ENCODE peak calls at places on chromosomes 3 and 15, in eight cellular contexts. B is lower lobe of right lung, A is GM23248, K is tibial artery, R is tibial nerve, Y is OCI-LY7, Z is stomach, M is mammary epithelial cell. O is an unnamed sample. For H3K36me3, the result is how much of the 10 kb centered on the place peaks cover.

GRCh38 chr3:101861212-101861977 is 12.1 kb downstream of the NFKBIZ start:
- DNase-seq in M (no peak), Y (no peak), Z (no peak), K (no peak), R (no peak), B (no peak), A (no peak), O (no peak)

GRCh38 chr3:104604326-104605010 is 762.2 kb upstream of the ALCAM start:
- DNase-seq in R (no peak), A (peak), Z (no peak), K (no peak), B (no peak), Y (no peak), M (peak), O (no peak)

GRCh38 chr3:115363071-115363470 is 216.0 kb upstream of the ZBTB20 start:
- DNase-seq in Z (no peak), A (peak), M (peak), B (no peak), K (no peak), Y (no peak), R (no peak), O (no peak)

GRCh38 chr3:126900859-126901540 is 81.9 kb upstream of the PLXNA1 start:
- DNase-seq in A (no peak), Y (no peak), B (no peak), Z (no peak), M (no peak), K (peak), R (no peak), O (no peak)

GRCh38 chr3:171457263-171458055 is 2.7 kb downstream of the TNIK start:
- DNase-seq in B (no peak), Z (no peak), K (no peak), Y (no peak), M (no peak), R (no peak), A (no peak), O (no peak)

GRCh38 chr3:58572013-58572633 is 5.1 kb downstream of the FAM107A start:
- DNase-seq in K (no peak), R (no peak), Z (no peak), Y (no peak), M (no peak), B (no peak), A (no peak), O (no peak)

GRCh38 chr3:195546130-195546560 is 3.0 kb upstream of the PPP1R2 start:
- DNase-seq in Z (peak), Y (no peak), R (peak), B (no peak), K (peak), M (peak), A (peak), O (peak)

GRCh38 chr3:151962371-151962770 is 88.9 kb downstream of the SUCNR1 start:
- DNase-seq in K (no peak), R (no peak), B (no peak), M (no peak), Y (no peak), A (no peak), Z (no peak), O (no peak)

GRCh38 chr15:28899061-28899738 is 13.4 kb downstream of the APBA2 start:
- DNase-seq in K (no peak), Z (no peak), R (no peak), Y (no peak), B (peak), A (no peak), M (no peak), O (no peak)

GRCh38 chr3:48926425-48927392 is 8.1 kb downstream of the ARIH2 start:
- DNase-seq in B (no peak), Y (no peak), K (no peak), A (peak), M (peak), R (no peak), Z (no peak), O (no peak)

GRCh38 chr3:188979236-188979635 is 192.5 kb upstream of the TPRG1 start:
- DNase-seq in K (no peak), B (no peak), Y (no peak), R (no peak), A (no peak), Z (no peak), M (no peak), O (no peak)

GRCh38 chr3:60010778-60011177 is 961.0 kb upstream of the CFAP20DC start:
- DNase-seq in R (no peak), M (no peak), A (no peak), K (no peak), Y (peak), Z (no peak), B (no peak), O (no peak)

GRCh38 chr15:78012643-78013077 is 64.9 kb downstream of the TBC1D2B start:
- DNase-seq in M (no peak), B (peak), A (no peak), R (peak), Z (peak), Y (no peak), K (peak), O (no peak)

GRCh38 chr3:194485876-194486539 is 794 bp downstream of the ATP13A3 start:
- DNase-seq in M (no peak), R (no peak), B (peak), Z (peak), A (peak), K (peak), Y (peak), O (peak)

GRCh38 chr3:157394361-157394760 is 42.3 kb upstream of the PTX3 start:
- DNase-seq in A (peak), R (no peak), Z (no peak), K (no peak), M (peak), Y (no peak), B (no peak), O (no peak)

GRCh38 chr15:45906230-45906629 is 271.4 kb downstream of the SQOR start:
- DNase-seq in B (no peak), K (no peak), M (no peak), Z (no peak), Y (no peak), R (no peak), A (no peak), O (no peak)

GRCh38 chr3:12709334-12709733 is 45.4 kb upstream of the RAF1 start:
- DNase-seq in K (no peak), B (no peak), R (no peak), M (no peak), A (no peak), Y (peak), Z (no peak), O (no peak)

GRCh38 chr15:74062671-74063070 is 19.7 kb downstream of the GOLGA6A start:
- DNase-seq in Y (no peak), Z (no peak), M (no peak), A (no peak), R (no peak), B (peak), K (no peak), O (no peak)

GRCh38 chr15:80186066-80186465 is 33.3 kb downstream of the FAH start:
- DNase-seq in Z (no peak), B (no peak), M (no peak), Y (no peak), A (no peak), K (no peak), R (no peak), O (no peak)

GRCh38 chr3:129633751-129634481 is 27.4 kb upstream of the PLXND1 start:
- DNase-seq in R (no peak), Y (no peak), M (no peak), Z (no peak), K (no peak), A (no peak), B (no peak), O (no peak)

GRCh38 chr15:72271895-72272212 is 500 bp downstream of the PARP6 start:
- DNase-seq in Z (no peak), B (no peak), K (no peak), A (peak), Y (peak), R (no peak), M (peak), O (no peak)

GRCh38 chr3:119800844-119801243 is 18.9 kb downstream of the NR1I2 start:
- DNase-seq in M (no peak), Y (no peak), Z (no peak), A (no peak), B (no peak), R (no peak), K (no peak), O (no peak)

GRCh38 chr15:67085818-67086649 is 20.6 kb downstream of the SMAD3 start:
- DNase-seq in Z (no peak), Y (peak), K (no peak), M (peak), R (no peak), A (peak), B (no peak), O (no peak)

GRCh38 chr3:171187706-171188290 is 161.3 kb upstream of the SLC2A2 start:
- DNase-seq in K (no peak), Y (peak), R (no peak), B (no peak), M (no peak), A (peak), Z (no peak), O (no peak)

GRCh38 chr3:182618981-182619591 is 174.2 kb upstream of the ATP11B start:
- DNase-seq in R (no peak), Y (no peak), A (peak), K (no peak), Z (no peak), M (peak), B (no peak), O (no peak)

GRCh38 chr15:74845581-74845980 is 2.6 kb upstream of the ULK3 start:
- DNase-seq in Y (no peak), Z (no peak), R (no peak), K (no peak), M (no peak), A (no peak), B (no peak), O (no peak)

GRCh38 chr15:63465104-63465503 is 39.3 kb upstream of the USP3 start:
- DNase-seq in B (no peak), A (peak), R (no peak), M (peak), Z (no peak), K (no peak), Y (no peak), O (no peak)

GRCh38 chr3:171813897-171814460 is 3.7 kb upstream of the PLD1 start:
- DNase-seq in Z (no peak), Y (peak), M (peak), K (peak), A (peak), R (peak), B (no peak), O (peak)

GRCh38 chr15:96347181-96348111 is 16.9 kb downstream of the NR2F2 start:
- DNase-seq in R (peak), Y (no peak), M (no peak), Z (no peak), B (no peak), A (no peak), K (peak), O (peak)
- H3K27ac ChIP-seq in R (peak), Y (no peak), M (no peak), Z (peak), B (peak), A (no peak), K (peak), O (no peak)

GRCh38 chr15:25094519-25094918 is 139.7 kb downstream of the SNRPN start:
- DNase-seq in R (no peak), B (no peak), A (no peak), K (no peak), Y (no peak), M (no peak), Z (no peak), O (no peak)
- H3K36me3 ChIP-seq in R (under half), B (half or more), A (under half), K (half or more), Y (under half), M (under half), Z (half or more), O (under half)

GRCh38 chr3:132637590-132637989 is 22.0 kb downstream of the ACAD11 start:
- DNase-seq in R (no peak), A (peak), B (no peak), Z (no peak), M (peak), K (no peak), Y (no peak), O (no peak)

GRCh38 chr3:132629928-132630327 is 29.7 kb downstream of the ACAD11 start:
- DNase-seq in K (no peak), M (peak), A (peak), B (no peak), Y (no peak), R (no peak), Z (no peak), O (no peak)

GRCh38 chr3:132630612-132631011 is 29.0 kb downstream of the ACAD11 start:
- DNase-seq in Y (no peak), M (no peak), R (no peak), A (no peak), Z (no peak), K (no peak), B (no peak), O (no peak)

GRCh38 chr3:132638721-132639120 is 20.9 kb downstream of the ACAD11 start:
- DNase-seq in R (no peak), K (no peak), M (no peak), Y (no peak), A (no peak), Z (no peak), B (no peak), O (no peak)

GRCh38 chr3:132635052-132635451 is 24.6 kb downstream of the ACAD11 start:
- DNase-seq in A (no peak), B (no peak), R (no peak), K (no peak), Y (no peak), M (no peak), Z (no peak), O (no peak)
- H3K4me3 ChIP-seq in A (no peak), B (no peak), R (no peak), K (no peak), Y (no peak), M (no peak), Z (no peak), O (no peak)

DNA sequence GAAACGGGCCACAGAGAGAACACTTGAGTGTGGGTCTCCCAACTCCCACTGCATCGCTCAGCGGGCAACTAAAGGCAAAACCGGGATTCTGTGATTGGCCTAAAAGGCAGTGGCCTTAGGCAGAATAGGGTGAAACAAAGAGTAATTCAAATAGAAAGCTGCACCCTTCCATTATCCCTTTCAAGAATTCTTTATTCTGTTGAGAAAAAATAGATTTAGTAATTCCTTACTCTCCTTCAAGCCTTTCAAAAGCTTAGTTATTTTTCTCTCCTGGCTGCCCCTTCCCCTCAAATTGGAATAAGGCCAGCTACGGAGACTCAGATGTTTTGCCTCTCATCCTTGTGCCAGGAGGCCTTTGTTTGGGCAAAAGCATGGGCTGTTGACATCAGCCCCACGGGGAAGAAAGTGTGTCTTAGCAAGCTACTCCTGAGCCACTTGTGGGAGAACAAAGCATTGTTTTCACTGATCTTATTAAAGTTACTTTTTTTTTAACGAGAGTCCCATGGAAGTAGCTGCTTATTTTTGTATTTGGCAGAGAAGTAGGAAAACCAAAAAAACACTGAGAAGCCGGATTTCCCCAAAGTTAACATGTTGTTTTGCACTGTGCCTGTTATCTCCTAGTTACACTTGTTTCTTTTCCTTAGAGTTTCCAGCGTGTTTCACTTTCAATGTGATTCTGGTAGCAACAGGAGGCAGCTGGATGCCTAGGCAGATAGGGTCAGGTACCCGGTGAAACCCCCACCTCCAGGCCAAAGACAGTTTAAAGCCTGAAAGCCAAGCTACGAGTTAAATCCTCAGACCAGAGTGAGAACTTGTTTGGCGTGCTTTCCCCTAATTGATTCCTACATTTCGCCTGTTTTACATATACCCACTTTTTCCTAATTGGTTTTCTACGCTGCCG is 2.2 kb downstream of the ST6GAL1 start:
- DNase-seq in B (no peak), A (no peak), Z (no peak), K (no peak), Y (no peak), R (no peak), M (peak), O (no peak)
- H3K27ac ChIP-seq in B (peak), A (no peak), Z (peak), K (peak), Y (peak), R (peak), M (peak), O (peak)

GRCh38 chr15:26550880-26551279 is 222.0 kb downstream of the GABRB3 start:
- DNase-seq in Y (no peak), K (no peak), Z (no peak), A (no peak), M (no peak), R (no peak), B (no peak), O (no peak)

GRCh38 chr15:26561130-26561529 is 211.7 kb downstream of the GABRB3 start:
- DNase-seq in A (no peak), Y (no peak), M (no peak), K (no peak), R (no peak), Z (no peak), B (no peak), O (no peak)

GRCh38 chr15:26551473-26551872 is 221.4 kb downstream of the GABRB3 start:
- DNase-seq in Z (no peak), K (no peak), B (no peak), Y (no peak), M (no peak), R (no peak), A (no peak), O (no peak)

GRCh38 chr15:26555898-26556297 is 217.0 kb downstream of the GABRB3 start:
- DNase-seq in A (no peak), K (no peak), R (no peak), Z (no peak), M (no peak), Y (no peak), B (no peak), O (no peak)
- H3K36me3 ChIP-seq in A (under half), K (under half), R (under half), Z (under half), M (under half), Y (under half), B (under half), O (under half)

GRCh38 chr3:87625911-87626310 is 349.5 kb upstream of the POU1F1 start:
- DNase-seq in K (no peak), Y (no peak), A (no peak), M (no peak), R (no peak), B (no peak), Z (no peak), O (no peak)

GRCh38 chr3:87621667-87622066 is 345.3 kb upstream of the POU1F1 start:
- DNase-seq in K (no peak), M (no peak), A (no peak), Z (no peak), Y (no peak), R (no peak), B (no peak), O (no peak)

GRCh38 chr3:87627316-87627715 is 350.9 kb upstream of the POU1F1 start:
- DNase-seq in B (no peak), A (no peak), Y (no peak), K (no peak), R (no peak), Z (no peak), M (no peak), O (no peak)

GRCh38 chr3:87626471-87626995 is 350.1 kb upstream of the POU1F1 start:
- DNase-seq in B (no peak), Z (no peak), K (no peak), M (no peak), R (no peak), Y (no peak), A (peak), O (no peak)

GRCh38 chr3:87624860-87625259 is 348.5 kb upstream of the POU1F1 start:
- DNase-seq in B (no peak), R (no peak), K (no peak), A (no peak), M (no peak), Y (no peak), Z (no peak), O (no peak)
- H3K4me3 ChIP-seq in B (no peak), R (no peak), K (no peak), A (no peak), M (no peak), Y (no peak), Z (no peak), O (no peak)

DNA sequence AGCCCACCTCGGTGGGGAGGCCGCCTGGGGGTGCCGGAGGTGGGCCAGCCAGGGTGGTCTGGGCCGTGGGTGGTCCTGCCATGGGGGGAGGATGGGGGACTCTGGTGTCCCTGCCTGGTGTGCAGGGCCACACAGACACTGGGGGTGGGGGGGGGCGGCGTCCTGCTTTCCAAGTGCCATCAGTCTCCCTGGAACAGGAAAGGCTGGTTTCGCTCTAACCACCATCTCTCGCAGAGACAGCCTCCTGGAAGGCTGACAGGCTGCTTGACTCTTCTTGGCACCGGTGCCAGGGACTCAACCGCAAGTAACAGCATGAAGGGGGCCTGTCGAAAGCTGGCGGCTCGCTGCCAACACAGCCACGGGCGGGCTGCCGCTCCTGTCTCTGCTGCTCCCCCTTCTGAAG is 40.3 kb downstream of the RGMA start:
- DNase-seq in A (no peak), R (no peak), Z (no peak), Y (no peak), K (no peak), M (peak), B (peak), O (no peak)
- H3K27ac ChIP-seq in A (no peak), R (peak), Z (peak), Y (no peak), K (no peak), M (no peak), B (no peak), O (no peak)